ENCODE peak calls at places on chromosome 10, in four cellular contexts. One of them, this sample, is unnamed.

GRCh38 chr10:1199897-1200721 is 143.9 kb downstream of the WDR37 start:
- DNase-seq in GM12878: no peak
- DNase-seq in H1: peak
- DNase-seq in HepG2: no peak
- DNase-seq in this sample: no peak

GRCh38 chr10:86681047-86681446 is 12.7 kb downstream of the LDB3 start:
- DNase-seq in GM12878: no peak
- DNase-seq in H1: no peak
- DNase-seq in HepG2: no peak
- DNase-seq in this sample: no peak

GRCh38 chr10:113199459-113199858 is 249.4 kb downstream of the TCF7L2 start:
- DNase-seq in GM12878: no peak
- DNase-seq in H1: no peak
- DNase-seq in HepG2: no peak
- DNase-seq in this sample: no peak

GRCh38 chr10:28676297-28676967 is 889 bp upstream of the BAMBI start:
- DNase-seq in GM12878: no peak
- DNase-seq in H1: peak
- DNase-seq in HepG2: no peak
- DNase-seq in this sample: peak

GRCh38 chr10:117320050-117320665 is 55.1 kb downstream of the PDZD8 start:
- DNase-seq in GM12878: no peak
- DNase-seq in H1: no peak
- DNase-seq in HepG2: peak
- DNase-seq in this sample: no peak

GRCh38 chr10:62866451-62866850 is 50.3 kb upstream of the EGR2 start:
- DNase-seq in GM12878: no peak
- DNase-seq in H1: no peak
- DNase-seq in HepG2: no peak
- DNase-seq in this sample: no peak

GRCh38 chr10:121216721-121217181 is 365.6 kb downstream of the WDR11 start:
- DNase-seq in GM12878: no peak
- DNase-seq in H1: no peak
- DNase-seq in HepG2: no peak
- DNase-seq in this sample: no peak

GRCh38 chr10:100816671-100817070 is 71.3 kb downstream of the PAX2 start:
- DNase-seq in GM12878: no peak
- DNase-seq in H1: no peak
- DNase-seq in HepG2: no peak
- DNase-seq in this sample: peak

GRCh38 chr10:130403153-130403890 is 267.1 kb downstream of the GLRX3 start:
- DNase-seq in GM12878: no peak
- DNase-seq in H1: no peak
- DNase-seq in HepG2: no peak
- DNase-seq in this sample: no peak

GRCh38 chr10:127145173-127145572 is 51.2 kb downstream of the INSYN2A start:
- DNase-seq in GM12878: no peak
- DNase-seq in H1: no peak
- DNase-seq in HepG2: no peak
- DNase-seq in this sample: no peak

GRCh38 chr10:12541446-12542067 is 192.2 kb downstream of the CAMK1D start:
- DNase-seq in GM12878: no peak
- DNase-seq in H1: peak
- DNase-seq in HepG2: no peak
- DNase-seq in this sample: no peak

GRCh38 chr10:102419561-102420442 is 834 bp upstream of the FBXL15 start:
- DNase-seq in GM12878: no peak
- DNase-seq in H1: peak
- DNase-seq in HepG2: peak
- DNase-seq in this sample: no peak

GRCh38 chr10:77687621-77688020 is 50.0 kb upstream of the KCNMA1 start:
- DNase-seq in GM12878: no peak
- DNase-seq in H1: peak
- DNase-seq in HepG2: no peak
- DNase-seq in this sample: no peak

GRCh38 chr10:133324198-133324792 is 12.4 kb downstream of the CALY start:
- DNase-seq in GM12878: no peak
- DNase-seq in H1: peak
- DNase-seq in HepG2: peak
- DNase-seq in this sample: peak

GRCh38 chr10:49691588-49691987 is 12.1 kb downstream of the C10orf53 start:
- DNase-seq in GM12878: no peak
- DNase-seq in H1: no peak
- DNase-seq in HepG2: no peak
- DNase-seq in this sample: no peak

GRCh38 chr10:4941540-4942330 is 21.5 kb upstream of the AKR1C1 start:
- DNase-seq in GM12878: no peak
- DNase-seq in H1: no peak
- DNase-seq in HepG2: peak
- DNase-seq in this sample: no peak

GRCh38 chr10:27865221-27865635 is 119.6 kb upstream of the MKX start:
- DNase-seq in GM12878: no peak
- DNase-seq in H1: no peak
- DNase-seq in HepG2: no peak
- DNase-seq in this sample: no peak

GRCh38 chr10:132306951-132307751 is 599 bp downstream of the STK32C start:
- DNase-seq in GM12878: no peak
- DNase-seq in H1: no peak
- DNase-seq in HepG2: peak
- DNase-seq in this sample: no peak

GRCh38 chr10:118961401-118961800 is 68.1 kb upstream of the NANOS1 start:
- DNase-seq in GM12878: no peak
- DNase-seq in H1: no peak
- DNase-seq in HepG2: no peak
- DNase-seq in this sample: no peak

GRCh38 chr10:100741386-100742066 is 3.9 kb upstream of the PAX2 start:
- DNase-seq in GM12878: no peak
- DNase-seq in H1: peak
- DNase-seq in HepG2: no peak
- DNase-seq in this sample: no peak

GRCh38 chr10:63114031-63114814 is 18.9 kb upstream of the NRBF2 start:
- DNase-seq in GM12878: no peak
- DNase-seq in H1: no peak
- DNase-seq in HepG2: peak
- DNase-seq in this sample: no peak

GRCh38 chr10:94212876-94213595 is 149.7 kb downstream of the NOC3L start:
- DNase-seq in GM12878: no peak
- DNase-seq in H1: no peak
- DNase-seq in HepG2: peak
- DNase-seq in this sample: no peak

GRCh38 chr10:101217450-101218281 is 11.6 kb downstream of the LBX1 start:
- DNase-seq in GM12878: no peak
- DNase-seq in H1: peak
- DNase-seq in HepG2: peak
- DNase-seq in this sample: no peak

GRCh38 chr10:119517235-119518141 is 25.0 kb downstream of the RGS10 start:
- DNase-seq in GM12878: peak
- DNase-seq in H1: no peak
- DNase-seq in HepG2: no peak
- DNase-seq in this sample: no peak

GRCh38 chr10:76779163-76779820 is 858.3 kb downstream of the KCNMA1 start:
- DNase-seq in GM12878: no peak
- DNase-seq in H1: peak
- DNase-seq in HepG2: no peak
- DNase-seq in this sample: peak

GRCh38 chr10:102555781-102556328 is 52.1 kb downstream of the SUFU start:
- DNase-seq in GM12878: no peak
- DNase-seq in H1: no peak
- DNase-seq in HepG2: no peak
- DNase-seq in this sample: no peak

GRCh38 chr10:132951926-132952325 is 9.6 kb upstream of the CFAP46 start:
- DNase-seq in GM12878: no peak
- DNase-seq in H1: peak
- DNase-seq in HepG2: no peak
- DNase-seq in this sample: no peak

GRCh38 chr10:43899224-43899959 is 250.7 kb upstream of the ZNF32 start:
- DNase-seq in GM12878: no peak
- DNase-seq in H1: no peak
- DNase-seq in HepG2: no peak
- DNase-seq in this sample: no peak

GRCh38 chr10:103786020-103786419 is 69.4 kb downstream of the SH3PXD2A start:
- DNase-seq in GM12878: no peak
- DNase-seq in H1: no peak
- DNase-seq in HepG2: no peak
- DNase-seq in this sample: no peak

GRCh38 chr10:103784089-103784488 is 71.3 kb downstream of the SH3PXD2A start:
- DNase-seq in GM12878: no peak
- DNase-seq in H1: no peak
- DNase-seq in HepG2: no peak
- DNase-seq in this sample: no peak

GRCh38 chr10:103787251-103787816 is 68.0 kb downstream of the SH3PXD2A start:
- DNase-seq in GM12878: no peak
- DNase-seq in H1: no peak
- DNase-seq in HepG2: no peak
- DNase-seq in this sample: no peak

GRCh38 chr10:103783686-103784085 is 71.7 kb downstream of the SH3PXD2A start:
- DNase-seq in GM12878: no peak
- DNase-seq in H1: no peak
- DNase-seq in HepG2: no peak
- DNase-seq in this sample: no peak

GRCh38 chr10:103784723-103785418 is 70.5 kb downstream of the SH3PXD2A start:
- DNase-seq in GM12878: no peak
- DNase-seq in H1: no peak
- DNase-seq in HepG2: no peak
- DNase-seq in this sample: no peak
- H3K4me3 ChIP-seq in GM12878: no peak
- H3K4me3 ChIP-seq in H1: no peak
- H3K4me3 ChIP-seq in HepG2: no peak
- H3K4me3 ChIP-seq in this sample: no peak

GRCh38 chr10:22447068-22447467 is 101.8 kb downstream of the SPAG6 start:
- DNase-seq in GM12878: no peak
- DNase-seq in H1: no peak
- DNase-seq in HepG2: peak
- DNase-seq in this sample: no peak
- TF ChIP-seq SUZ12 in GM12878: no peak
- TF ChIP-seq SUZ12 in H1: no peak
- TF ChIP-seq SUZ12 in HepG2: no peak
- TF ChIP-seq SUZ12 in this sample: no peak

GRCh38 chr10:46541017-46541661 is 15.3 kb downstream of the GPRIN2 start:
- DNase-seq in GM12878: no peak
- DNase-seq in H1: peak
- DNase-seq in HepG2: no peak
- DNase-seq in this sample: no peak
- H3K4me3 ChIP-seq in GM12878: no peak
- H3K4me3 ChIP-seq in H1: peak
- H3K4me3 ChIP-seq in HepG2: no peak
- H3K4me3 ChIP-seq in this sample: peak

GRCh38 chr10:97861351-97861750 is 11.7 kb downstream of the GOLGA7B start:
- DNase-seq in GM12878: no peak
- DNase-seq in H1: no peak
- DNase-seq in HepG2: no peak
- DNase-seq in this sample: no peak
- TF ChIP-seq SUZ12 in GM12878: no peak
- TF ChIP-seq SUZ12 in H1: no peak
- TF ChIP-seq SUZ12 in HepG2: no peak
- TF ChIP-seq SUZ12 in this sample: no peak

This sample was measured in NT2/D1.